ENCODE peak calls at places on chromosome 7, in four cellular contexts. Y is choroid plexus epithelial cell, V is prostate gland, Z is Panc1. G is an unnamed sample.

GRCh38 chr7:90788057-90788456 is 191.9 kb downstream of the CDK14 start:
- DNase-seq in V (no peak), Z (no peak), Y (peak), G (no peak)

GRCh38 chr7:128053023-128053422 is 21.8 kb upstream of the LRRC4 start:
- DNase-seq in Z (no peak), Y (peak), V (no peak), G (no peak)

GRCh38 chr7:101426303-101427011 is 63.8 kb downstream of the COL26A1 start:
- DNase-seq in Y (no peak), Z (no peak), V (no peak), G (no peak)

GRCh38 chr7:78141533-78142281 is 343.1 kb downstream of the PHTF2 start:
- DNase-seq in V (no peak), Y (peak), Z (no peak), G (no peak)

GRCh38 chr7:117755136-117755535 is 118.1 kb downstream of the CTTNBP2 start:
- DNase-seq in V (no peak), Y (no peak), Z (no peak), G (no peak)

GRCh38 chr7:135974667-135975066 is 2.5 kb downstream of the MTPN start:
- DNase-seq in Y (no peak), V (no peak), Z (no peak), G (no peak)

GRCh38 chr7:5622286-5622685 is 159.2 kb downstream of the RNF216 start:
- DNase-seq in V (no peak), Y (no peak), Z (no peak), G (no peak)

GRCh38 chr7:17301491-17302101 is 3.1 kb downstream of the AHR start:
- DNase-seq in Y (peak), Z (no peak), V (peak), G (no peak)

GRCh38 chr7:44196450-44196872 is 4.3 kb upstream of the YKT6 start:
- DNase-seq in V (no peak), Y (peak), Z (no peak), G (no peak)

GRCh38 chr7:115679976-115680375 is 350.6 kb downstream of the TFEC start:
- DNase-seq in Y (peak), V (no peak), Z (peak), G (no peak)

GRCh38 chr7:139125637-139126036 is 16.1 kb upstream of the ZC3HAV1 start:
- DNase-seq in Z (no peak), Y (no peak), V (no peak), G (no peak)

GRCh38 chr7:47424523-47424922 is 157.4 kb downstream of the TNS3 start:
- DNase-seq in Y (no peak), Z (no peak), V (no peak), G (no peak)

GRCh38 chr7:155516466-155516865 is 29.9 kb downstream of the CNPY1 start:
- DNase-seq in Z (no peak), V (no peak), Y (no peak), G (no peak)

GRCh38 chr7:70738080-70738479 is 393.9 kb upstream of the GALNT17 start:
- DNase-seq in Y (peak), Z (no peak), V (peak), G (peak)

GRCh38 chr7:93719546-93719945 is 145.0 kb upstream of the CALCR start:
- DNase-seq in Z (no peak), V (no peak), Y (peak), G (peak)

GRCh38 chr7:150911590-150912267 is 59.4 kb downstream of the AOC1 start:
- DNase-seq in V (no peak), Y (no peak), Z (no peak), G (no peak)

GRCh38 chr7:37432240-37432917 is 16.3 kb downstream of the ELMO1 start:
- DNase-seq in Z (no peak), Y (no peak), V (no peak), G (no peak)

GRCh38 chr7:87599336-87599735 is 1.3 kb downstream of the ABCB1 start:
- DNase-seq in Y (no peak), Z (no peak), V (no peak), G (no peak)

GRCh38 chr7:28714452-28715120 is 243.5 kb downstream of the TRIL start:
- DNase-seq in V (no peak), Y (no peak), Z (no peak), G (no peak)
- TF ChIP-seq CTCF in V (no peak), Y (no peak), Z (no peak), G (no peak)

GRCh38 chr7:73721237-73721848 is 1.9 kb upstream of the STX1A start:
- DNase-seq in Z (no peak), Y (no peak), V (peak), G (no peak)
- H3K4me3 ChIP-seq in Z (no peak), Y (no peak), V (no peak), G (no peak)

DNA sequence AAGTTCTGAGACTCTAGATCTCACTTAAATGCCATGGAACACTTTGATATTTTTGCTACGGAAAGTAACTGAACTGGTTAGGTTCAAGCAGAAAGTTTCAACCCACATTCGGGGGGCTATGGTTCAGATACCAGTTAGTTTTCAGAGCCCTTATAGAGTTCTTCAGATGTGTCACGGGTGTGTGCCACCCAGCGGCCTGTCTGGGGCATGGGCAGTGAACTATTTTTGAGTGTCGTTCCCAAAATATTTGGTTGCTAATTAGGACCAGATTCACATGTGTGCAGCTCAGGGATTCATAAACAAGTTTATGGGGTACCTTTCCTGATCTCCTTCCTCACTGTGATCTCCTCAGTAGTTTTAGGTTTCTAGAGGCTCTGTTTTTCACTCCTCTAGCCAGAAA is 271.9 kb downstream of the C7orf25 start:
- DNase-seq in V (no peak), Y (peak), Z (no peak), G (no peak)
- TF ChIP-seq CTCF in V (no peak), Y (peak), Z (peak), G (peak)

DNA sequence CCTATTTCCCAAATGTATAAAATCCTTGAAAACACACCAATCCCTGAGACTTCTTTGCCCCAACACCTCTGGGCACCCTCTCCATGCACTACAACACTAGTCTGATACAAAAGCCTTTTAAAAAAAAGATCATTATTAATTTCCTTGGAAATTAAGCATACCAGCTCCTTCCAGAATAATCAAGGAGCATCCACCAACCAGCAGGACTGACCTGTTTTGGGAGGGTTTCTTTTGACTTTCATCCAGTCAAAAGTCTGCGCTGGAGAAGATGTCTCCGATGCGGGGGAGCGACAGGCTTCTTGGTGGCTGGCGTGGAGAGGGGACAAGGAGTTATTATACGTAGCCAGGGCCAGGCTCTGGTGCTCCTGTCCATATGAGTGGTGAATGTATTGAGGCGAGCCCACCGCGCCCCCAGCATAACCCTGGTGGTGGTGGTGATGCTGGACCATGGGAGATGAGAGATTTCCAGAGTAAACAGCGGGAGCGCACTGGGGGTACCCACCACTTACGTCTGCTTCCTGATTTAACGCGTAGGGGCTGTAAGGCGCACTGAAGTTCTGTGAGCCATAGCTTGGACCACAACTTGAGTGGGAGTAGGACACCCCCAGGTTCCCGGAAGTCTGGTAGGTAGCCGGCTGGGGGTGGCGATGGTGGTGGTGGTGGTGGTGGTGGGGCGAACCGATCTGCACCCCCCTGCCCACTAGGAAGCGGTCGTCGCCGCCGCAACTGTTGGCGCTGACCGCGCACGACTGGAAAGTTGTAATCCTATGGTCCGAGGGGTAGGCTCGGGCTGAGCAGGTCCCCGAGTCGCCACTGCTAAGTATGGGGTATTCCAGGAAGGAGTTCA is 527 bp downstream of the HOXA1 start:
- DNase-seq in Y (no peak), V (no peak), Z (no peak), G (no peak)
- H3K4me3 ChIP-seq in Y (no peak), V (peak), Z (peak), G (peak)

GRCh38 chr7:52085610-52086009 is 769.0 kb upstream of the COBL start:
- DNase-seq in V (no peak), Z (no peak), Y (no peak), G (no peak)

GRCh38 chr7:52091101-52091500 is 774.5 kb upstream of the COBL start:
- DNase-seq in Z (no peak), V (no peak), Y (no peak), G (no peak)

DNA sequence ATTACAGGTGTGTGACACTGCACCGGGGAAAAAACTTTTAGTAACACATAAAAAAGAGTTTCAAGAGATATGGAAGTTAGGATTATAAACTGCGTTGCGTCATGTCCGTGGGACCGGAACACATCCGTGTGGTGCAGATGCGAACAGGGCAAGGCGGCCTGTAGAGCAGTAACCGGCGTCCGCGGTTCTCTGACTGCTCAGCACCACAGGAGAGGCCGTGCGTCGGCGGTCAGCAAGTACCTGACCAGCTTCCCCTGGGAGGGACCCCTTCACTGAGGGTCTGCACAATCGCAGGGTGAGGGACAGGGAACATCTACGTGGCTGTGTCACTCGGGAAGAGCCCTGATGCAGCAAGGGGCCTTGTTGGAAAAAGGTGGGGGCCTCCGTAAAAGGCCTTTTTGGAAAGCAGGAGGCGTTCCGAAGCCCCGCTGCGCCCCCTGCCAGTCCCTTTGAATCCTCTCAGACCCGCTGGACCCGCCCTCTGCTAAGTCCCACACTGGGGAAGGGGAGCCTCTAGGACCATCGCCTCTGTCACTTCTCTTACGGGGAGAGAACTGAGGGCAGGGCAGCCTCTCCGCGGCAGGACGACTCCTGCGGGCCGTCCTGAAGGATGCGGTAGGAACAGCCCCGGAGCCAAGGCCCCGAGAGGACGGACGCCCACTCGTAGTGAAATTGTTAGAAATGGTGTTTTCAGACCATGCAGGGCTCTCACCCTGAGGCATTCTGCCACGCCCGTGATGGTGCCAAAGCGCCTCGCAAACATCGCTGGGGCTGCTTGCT is 771.6 kb upstream of the COBL start:
- DNase-seq in V (no peak), Z (no peak), Y (no peak), G (no peak)
- TF ChIP-seq CTCF in V (no peak), Z (peak), Y (no peak), G (peak)

G was measured in epithelial cell of proximal tubule.